ENCODE peak calls at places on chromosomes 4 and X, in ten cellular contexts. U is activated CD4-positive, alpha-beta T cell treated with anti-CD3 and anti-CD28 coated beads for 1 hour; Y is stimulated activated CD8-positive, alpha-beta memory T cell treated with anti-CD3 and anti-CD28 coated beads, Interleukin-7, amount 100 ng/mL, for 1 hour; N is T-cell; I is ecto neural progenitor cell; B is stimulated activated CD4-positive, alpha-beta T cell treated with anti-CD3 and anti-CD28 coated beads, Interleukin-1b, Interleukin-23, amount 100 ng/mL, for 1 hour; V is globus pallidus; C is kidney tubule cell; H is cardiac muscle cell; K is activated T-cell treated with anti-CD3 and anti-CD28 coated beads for 1 hour. L is an unnamed sample.
A peak's percentile ranks its signal among the peaks of the same experiment; 100 is the strongest.

GRCh38 chr4:158042591-158043030 is 130.2 kb downstream of the GASK1B start:
- DNase-seq in U (no peak), Y (no peak), N (no peak), I (no peak), B (no peak), V (no peak), C (no peak), H (peak; percentile 65), K (no peak), L (peak; percentile 24)

GRCh38 chr4:102642571-102643298 is 118.0 kb downstream of the MANBA start:
- DNase-seq in U (no peak), Y (no peak), N (no peak), I (no peak), B (no peak), V (no peak), C (no peak), H (peak; percentile 86), K (no peak), L (peak; percentile 20)

GRCh38 chr4:23169598-23170311 is 477.0 kb downstream of the GBA3 start:
- DNase-seq in U (no peak), Y (no peak), N (no peak), I (no peak), B (no peak), V (no peak), C (no peak), H (no peak), K (no peak), L (peak; percentile 7)

GRCh38 chrX:133215017-133215416 is 3.1 kb downstream of the TFDP3 start:
- DNase-seq in U (no peak), Y (no peak), N (no peak), I (no peak), B (no peak), V (no peak), C (no peak), H (no peak), K (no peak), L (no peak)

GRCh38 chrX:100477949-100478348 is 67.9 kb upstream of the PCDH19 start:
- DNase-seq in U (no peak), Y (no peak), N (no peak), I (no peak), B (no peak), V (no peak), C (no peak), H (no peak), K (no peak), L (no peak)

GRCh38 chrX:149392896-149393295 is 112.2 kb downstream of the IDS start:
- DNase-seq in U (no peak), Y (no peak), N (no peak), I (no peak), B (no peak), V (no peak), C (no peak), H (no peak), K (no peak), L (no peak)

GRCh38 chr4:106422766-106423165 is 54.2 kb upstream of the GIMD1 start:
- DNase-seq in U (no peak), Y (no peak), N (no peak), I (no peak), B (no peak), V (no peak), C (no peak), H (no peak), K (no peak), L (no peak)

GRCh38 chr4:129532573-129532972 is 436.6 kb downstream of the C4orf33 start:
- DNase-seq in U (no peak), Y (no peak), N (no peak), I (no peak), B (no peak), V (no peak), C (no peak), H (no peak), K (no peak), L (no peak)

GRCh38 chr4:7297881-7298280 is 105.5 kb downstream of the SORCS2 start:
- DNase-seq in U (no peak), Y (no peak), N (no peak), I (no peak), B (no peak), V (no peak), C (no peak), H (no peak), K (no peak), L (no peak)

GRCh38 chrX:39900788-39901170 is 197.0 kb downstream of the BCOR start:
- DNase-seq in U (no peak), Y (no peak), N (no peak), I (peak; percentile 65), B (no peak), V (no peak), C (no peak), H (peak; percentile 7), K (no peak), L (no peak)

GRCh38 chr4:112813790-112814189 is 176.8 kb downstream of the LARP7 start:
- DNase-seq in U (no peak), Y (no peak), N (no peak), I (no peak), B (no peak), V (no peak), C (peak; percentile 70), H (peak; percentile 31), K (no peak), L (peak; percentile 59)

GRCh38 chrX:102765217-102765616 is 44.7 kb downstream of the GPRASP3 start:
- DNase-seq in U (no peak), Y (no peak), N (no peak), I (no peak), B (no peak), V (no peak), C (peak; percentile 71), H (peak; percentile 84), K (no peak), L (peak; percentile 92)

GRCh38 chr4:10082047-10082446 is 34.6 kb downstream of the WDR1 start:
- DNase-seq in U (no peak), Y (no peak), N (no peak), I (no peak), B (no peak), V (no peak), C (no peak), H (no peak), K (no peak), L (no peak)

GRCh38 chr4:182724414-182724813 is 192.8 kb downstream of the DCTD start:
- DNase-seq in U (no peak), Y (no peak), N (no peak), I (no peak), B (no peak), V (no peak), C (no peak), H (no peak), K (no peak), L (peak; percentile 9)

GRCh38 chr4:124589827-124590226 is 122.7 kb downstream of the ANKRD50 start:
- DNase-seq in U (no peak), Y (no peak), N (no peak), I (no peak), B (no peak), V (no peak), C (no peak), H (no peak), K (no peak), L (no peak)

GRCh38 chrX:98459669-98460068 is 1576.0 kb downstream of the RPA4 start:
- DNase-seq in U (no peak), Y (no peak), N (no peak), I (no peak), B (no peak), V (no peak), C (no peak), H (no peak), K (no peak), L (no peak)

GRCh38 chrX:44569122-44569521 is 26.5 kb upstream of the FUNDC1 start:
- DNase-seq in U (no peak), Y (no peak), N (no peak), I (no peak), B (no peak), V (no peak), C (no peak), H (no peak), K (no peak), L (no peak)